ENCODE peak calls at places on chromosome 7, in seven cellular contexts. F is PC-9, U is HCT116, E is PC-3, A is fibroblast of lung, T is GM23338, G is H1. Z is an unnamed sample.

GRCh38 chr7:32158076-32158475 is 87.9 kb upstream of the PDE1C start:
- DNase-seq in F (no peak), U (no peak), E (peak), A (peak), T (no peak), G (no peak), Z (no peak)

GRCh38 chr7:50142421-50143113 is 49.5 kb upstream of the ZPBP start:
- DNase-seq in F (no peak), U (peak), E (peak), A (peak), T (peak), G (no peak), Z (peak)

GRCh38 chr7:107387077-107387476 is 82.8 kb upstream of the GPR22 start:
- DNase-seq in F (no peak), U (no peak), E (no peak), A (peak), T (peak), G (no peak), Z (no peak)

GRCh38 chr7:16847381-16847860 is 34.4 kb downstream of the AGR3 start:
- DNase-seq in F (peak), U (no peak), E (peak), A (peak), T (no peak), G (no peak), Z (no peak)

GRCh38 chr7:74523015-74523414 is 69.3 kb downstream of the GTF2IRD1 start:
- DNase-seq in F (no peak), U (no peak), E (no peak), A (no peak), T (no peak), G (no peak), Z (no peak)

GRCh38 chr7:81499262-81500116 is 270.4 kb downstream of the HGF start:
- DNase-seq in F (peak), U (peak), E (peak), A (peak), T (peak), G (no peak), Z (no peak)

GRCh38 chr7:12107841-12108249 is 103.2 kb upstream of the TMEM106B start:
- DNase-seq in F (no peak), U (no peak), E (peak), A (peak), T (no peak), G (no peak), Z (no peak)

GRCh38 chr7:89887489-89887888 is 266.8 kb upstream of the STEAP1 start:
- DNase-seq in F (no peak), U (no peak), E (no peak), A (no peak), T (no peak), G (no peak), Z (no peak)

GRCh38 chr7:8258166-8258565 is 3.8 kb downstream of the ICA1 start:
- DNase-seq in F (no peak), U (no peak), E (no peak), A (no peak), T (no peak), G (no peak), Z (no peak)

GRCh38 chr7:2912684-2913439 is 68.8 kb upstream of the GNA12 start:
- DNase-seq in F (no peak), U (no peak), E (no peak), A (no peak), T (no peak), G (no peak), Z (no peak)

GRCh38 chr7:133705596-133705995 is 421.5 kb upstream of the LRGUK start:
- DNase-seq in F (peak), U (peak), E (peak), A (peak), T (no peak), G (no peak), Z (no peak)

GRCh38 chr7:42091461-42092229 is 145.4 kb downstream of the GLI3 start:
- DNase-seq in F (no peak), U (no peak), E (peak), A (peak), T (peak), G (peak), Z (no peak)

DNA sequence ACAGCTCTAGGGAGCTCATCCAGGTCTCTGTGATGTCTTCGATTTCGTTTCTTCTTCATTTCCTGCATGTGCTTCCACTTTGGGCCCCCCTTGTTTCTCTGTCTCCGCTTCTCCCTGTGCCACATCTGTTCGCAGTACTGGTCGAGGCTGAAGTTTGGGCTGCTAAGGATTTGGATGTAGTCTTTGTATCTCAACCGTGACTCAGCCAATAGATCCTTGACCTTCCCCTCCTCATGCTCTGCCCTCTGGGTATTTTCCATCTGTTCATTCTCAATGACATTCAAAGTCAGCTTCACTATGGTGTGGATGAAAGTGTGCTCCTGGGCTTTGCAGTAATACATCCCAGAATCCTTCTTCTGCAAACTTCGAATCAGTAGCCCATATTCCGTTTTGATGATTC is 187.4 kb downstream of the SEMA3D start:
- DNase-seq in F (no peak), U (no peak), E (no peak), A (no peak), T (no peak), G (no peak), Z (no peak)
- H3K4me2 ChIP-seq in F (no peak), U (no peak), E (no peak), A (no peak), T (no peak), G (no peak), Z (no peak)

GRCh38 chr7:29194594-29195417 is at the start of gene CHN2:
- DNase-seq in F (no peak), U (no peak), E (peak), A (peak), T (peak), G (peak), Z (peak)
- TF ChIP-seq EZH2 in F (no peak), U (no peak), E (no peak), A (no peak), T (peak), G (peak), Z (no peak)

GRCh38 chr7:139366400-139366799 is 6.7 kb downstream of the LUC7L2 start:
- DNase-seq in F (no peak), U (no peak), E (no peak), A (no peak), T (no peak), G (no peak), Z (no peak)
- H3K4me2 ChIP-seq in F (no peak), U (no peak), E (no peak), A (no peak), T (no peak), G (no peak), Z (peak)

GRCh38 chr7:101174322-101174854 is 5.7 kb downstream of the NAT16 start:
- DNase-seq in F (no peak), U (no peak), E (no peak), A (no peak), T (peak), G (peak), Z (no peak)
- TF ChIP-seq EZH2 in F (no peak), U (no peak), E (no peak), A (peak), T (no peak), G (no peak), Z (no peak)